ENCODE peak calls at places on chromosomes 5 and 9, in four cellular contexts. K, Y, Q and I are unnamed samples.

GRCh38 chr5:139181835-139182452 is 16.2 kb downstream of the SIL1 start:
- DNase-seq in K (no peak), Y (no peak), Q (no peak), I (no peak)

GRCh38 chr5:145848854-145849253 is 13.7 kb upstream of the PRELID2 start:
- DNase-seq in K (no peak), Y (no peak), Q (peak), I (no peak)

GRCh38 chr9:124045076-124045829 is 33.7 kb downstream of the LHX2 start:
- DNase-seq in K (no peak), Y (no peak), Q (peak), I (peak)

GRCh38 chr5:41625571-41625970 is 115.2 kb upstream of the PLCXD3 start:
- DNase-seq in K (no peak), Y (no peak), Q (no peak), I (no peak)

GRCh38 chr5:156883316-156883875 is 33.3 kb downstream of the PPP1R2B start:
- DNase-seq in K (no peak), Y (no peak), Q (no peak), I (no peak)

GRCh38 chr9:136779808-136780207 is 11.3 kb upstream of the TMEM141 start:
- DNase-seq in K (no peak), Y (no peak), Q (no peak), I (no peak)

GRCh38 chr9:120564589-120564988 is 15.4 kb downstream of the CDK5RAP2 start:
- DNase-seq in K (no peak), Y (no peak), Q (no peak), I (no peak)

GRCh38 chr9:33379666-33380389 is 22.5 kb downstream of the AQP7 start:
- DNase-seq in K (no peak), Y (no peak), Q (no peak), I (no peak)

GRCh38 chr5:62477801-62478200 is 65.2 kb downstream of the IPO11 start:
- DNase-seq in K (no peak), Y (no peak), Q (no peak), I (no peak)

GRCh38 chr5:133780619-133781280 is 168.4 kb upstream of the FSTL4 start:
- DNase-seq in K (no peak), Y (no peak), Q (no peak), I (no peak)

GRCh38 chr5:73630760-73631159 is 4.8 kb downstream of the ARHGEF28 start:
- DNase-seq in K (no peak), Y (no peak), Q (no peak), I (no peak)

GRCh38 chr5:100828071-100828689 is 74.9 kb downstream of the ST8SIA4 start:
- DNase-seq in K (peak), Y (no peak), Q (no peak), I (no peak)

GRCh38 chr9:123338710-123339665 is 17.0 kb upstream of the CRB2 start:
- DNase-seq in K (peak), Y (no peak), Q (peak), I (no peak)

GRCh38 chr9:93964685-93965084 is 9.5 kb upstream of the BARX1 start:
- DNase-seq in K (peak), Y (no peak), Q (no peak), I (no peak)

GRCh38 chr9:93968451-93969327 is 13.5 kb upstream of the BARX1 start:
- DNase-seq in K (no peak), Y (no peak), Q (peak), I (no peak)

GRCh38 chr9:93963969-93964368 is 8.8 kb upstream of the BARX1 start:
- DNase-seq in K (peak), Y (no peak), Q (peak), I (no peak)

GRCh38 chr9:93967020-93967803 is 12.1 kb upstream of the BARX1 start:
- DNase-seq in K (no peak), Y (no peak), Q (no peak), I (peak)

DNA sequence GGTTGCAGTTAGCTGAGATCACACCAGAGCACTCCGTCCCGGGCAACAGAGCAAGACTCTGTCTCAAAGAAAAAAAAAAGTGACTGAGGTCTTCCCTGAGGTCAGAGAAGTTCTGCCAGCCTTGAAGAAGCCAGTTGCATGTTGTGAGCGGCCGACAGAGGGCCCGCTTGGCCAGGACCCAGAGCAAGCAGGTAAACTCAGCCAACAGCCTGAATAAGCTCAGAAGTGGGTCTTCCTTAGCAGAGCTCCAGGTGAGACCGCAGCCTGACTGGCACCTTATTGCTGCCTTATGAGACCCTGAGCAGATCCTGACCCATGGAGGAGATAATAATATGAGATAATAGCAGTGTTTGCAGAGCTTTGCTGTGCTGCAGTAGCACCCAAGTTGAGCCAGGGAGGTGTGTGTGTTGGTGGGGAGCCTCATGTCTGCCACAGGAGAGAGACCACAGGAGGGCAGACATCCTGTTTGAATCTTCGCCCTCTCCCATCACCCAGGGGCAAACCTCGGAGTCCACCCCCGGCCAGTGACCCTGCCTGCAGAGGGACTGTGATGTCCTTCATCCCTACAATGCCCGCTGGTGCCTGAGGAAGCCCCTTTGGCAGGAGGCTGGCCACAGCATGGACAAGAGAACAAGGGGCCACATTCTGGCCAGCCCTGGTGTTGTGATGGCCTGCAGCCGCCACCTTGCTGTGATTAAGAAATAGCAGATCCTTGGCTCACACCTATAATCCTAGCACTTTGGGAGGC is 10.8 kb upstream of the BARX1 start:
- DNase-seq in K (peak), Y (no peak), Q (no peak), I (peak)
- TF ChIP-seq CTCF in K (no peak), Y (no peak), Q (peak), I (peak)

DNA sequence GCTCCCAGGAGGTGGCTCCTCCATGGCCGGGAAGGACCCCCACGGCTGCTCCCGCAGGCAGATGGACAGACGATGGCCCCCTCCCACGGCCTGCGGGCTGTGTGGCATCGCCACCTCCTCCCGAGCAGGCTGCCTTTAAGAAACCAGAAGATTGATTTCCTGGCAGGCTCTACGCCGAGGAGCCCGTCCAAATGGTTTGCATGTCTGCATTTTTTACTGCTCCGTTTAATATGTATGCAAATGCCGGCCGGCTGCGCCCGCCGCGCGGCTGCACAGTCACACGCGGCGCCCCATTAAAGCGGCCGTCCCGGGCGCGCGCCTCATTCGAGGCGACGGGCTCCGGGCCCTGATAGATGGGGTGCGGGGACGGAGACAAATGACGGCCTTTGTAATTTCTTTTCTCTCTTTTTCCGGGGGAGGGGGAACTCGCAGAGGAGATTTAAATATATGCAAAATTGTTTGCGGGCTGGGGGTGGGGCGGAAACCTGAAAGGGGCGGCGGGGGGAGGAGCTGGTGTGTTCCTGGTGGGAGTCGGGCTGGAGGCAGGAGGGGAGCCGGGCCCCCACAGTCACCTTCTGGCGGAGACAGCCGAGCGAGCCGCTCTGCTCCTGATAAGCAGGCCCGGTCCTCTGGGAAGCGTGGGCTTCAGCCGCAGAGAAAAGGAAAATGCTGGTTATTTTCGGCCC is 158.7 kb upstream of the IER5L start:
- DNase-seq in K (peak), Y (no peak), Q (no peak), I (peak)
- TF ChIP-seq CTCF in K (no peak), Y (no peak), Q (no peak), I (no peak)

GRCh38 chr5:37495210-37495609 is 116.1 kb downstream of the WDR70 start:
- DNase-seq in K (no peak), Y (no peak), Q (peak), I (no peak)
- TF ChIP-seq CTCF in K (no peak), Y (no peak), Q (peak), I (no peak)

GRCh38 chr5:167587768-167588167 is 703.7 kb upstream of the WWC1 start:
- DNase-seq in K (no peak), Y (no peak), Q (peak), I (peak)
- TF ChIP-seq CTCF in K (no peak), Y (peak), Q (peak), I (peak)

GRCh38 chr5:136805466-136805865 is 440.1 kb upstream of the TRPC7 start:
- DNase-seq in K (no peak), Y (no peak), Q (no peak), I (no peak)

GRCh38 chr5:136799806-136800372 is 434.5 kb upstream of the TRPC7 start:
- DNase-seq in K (no peak), Y (no peak), Q (no peak), I (no peak)

DNA sequence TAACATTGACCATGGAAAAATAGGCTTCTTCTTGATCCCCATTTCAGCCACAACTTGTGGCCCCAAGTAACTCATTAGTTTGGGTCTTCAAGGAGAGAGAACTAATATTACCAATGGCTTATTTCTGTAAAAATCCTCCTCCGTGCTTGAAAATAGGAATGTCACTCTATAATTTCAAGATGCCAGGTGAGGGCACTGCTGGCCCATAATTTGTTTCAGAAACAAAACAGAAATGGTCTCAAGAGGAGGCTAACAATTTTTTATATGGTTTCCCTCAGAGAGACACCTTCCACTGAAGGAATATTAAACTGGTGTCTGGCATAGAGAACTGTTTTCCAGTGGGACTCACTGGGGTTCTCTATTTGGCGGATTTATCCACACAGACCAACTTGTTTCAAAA is 437.0 kb upstream of the TRPC7 start:
- DNase-seq in K (no peak), Y (no peak), Q (no peak), I (peak)
- TF ChIP-seq CTCF in K (no peak), Y (no peak), Q (peak), I (peak)